ENCODE peak calls at places on chromosomes 13 and 19, in six cellular contexts. E is iPS-NIHi11, A is A673, V is NCI-H1105, Y is amniotic epithelial cell, O is choroid plexus epithelial cell. H is an unnamed sample.

GRCh38 chr13:32426981-32427851 is 714 bp downstream of the N4BP2L1 start:
- DNase-seq in E (peak; percentile 71), A (peak; percentile 43), V (peak; percentile 27), Y (no peak), O (peak; percentile 19), H (no peak)

GRCh38 chr13:103289661-103290060 is 223.4 kb upstream of the SLC10A2 start:
- DNase-seq in E (no peak), A (no peak), V (no peak), Y (no peak), O (peak; percentile 64), H (peak; percentile 65)

GRCh38 chr13:25943081-25943480 is 108.7 kb downstream of the SHISA2 start:
- DNase-seq in E (no peak), A (no peak), V (no peak), Y (no peak), O (no peak), H (no peak)

GRCh38 chr13:19239114-19239860 is 57.7 kb upstream of the TUBA3C start:
- DNase-seq in E (no peak), A (no peak), V (no peak), Y (no peak), O (no peak), H (no peak)

GRCh38 chr19:47618771-47619170 is 9.8 kb downstream of the BICRA start:
- DNase-seq in E (no peak), A (no peak), V (no peak), Y (no peak), O (peak; percentile 38), H (no peak)

GRCh38 chr19:32599736-32600157 is 18.8 kb downstream of the PDCD5 start:
- DNase-seq in E (peak; percentile 66), A (peak; percentile 71), V (peak; percentile 48), Y (peak; percentile 63), O (peak; percentile 86), H (peak; percentile 82)

GRCh38 chr13:49300716-49301589 is 53.2 kb downstream of the CDADC1 start:
- DNase-seq in E (peak; percentile 79), A (peak; percentile 77), V (peak; percentile 22), Y (peak; percentile 62), O (peak; percentile 85), H (peak; percentile 81)

GRCh38 chr13:27043013-27043412 is 128.6 kb downstream of the USP12 start:
- DNase-seq in E (peak; percentile 67), A (peak; percentile 83), V (no peak), Y (peak; percentile 91), O (peak; percentile 92), H (peak; percentile 87)

GRCh38 chr13:47117268-47117667 is 220.4 kb upstream of the HTR2A start:
- DNase-seq in E (no peak), A (no peak), V (no peak), Y (peak; percentile 77), O (peak; percentile 76), H (peak; percentile 67)

GRCh38 chr19:10402441-10403038 is 802 bp downstream of the CDC37 start:
- DNase-seq in E (no peak), A (peak; percentile 82), V (no peak), Y (peak; percentile 37), O (peak; percentile 35), H (peak; percentile 55)

GRCh38 chr13:24564881-24565280 is 52.3 kb upstream of the PARP4 start:
- DNase-seq in E (no peak), A (no peak), V (no peak), Y (no peak), O (no peak), H (no peak)

GRCh38 chr19:2511570-2511969 is 35.6 kb downstream of the GADD45B start:
- DNase-seq in E (no peak), A (no peak), V (no peak), Y (no peak), O (no peak), H (no peak)

GRCh38 chr19:41192574-41193419 is at the start of gene CYP2S1:
- DNase-seq in E (peak; percentile 87), A (no peak), V (no peak), Y (no peak), O (no peak), H (no peak)

H was measured in fibroblast of pulmonary artery.